ENCODE peak calls at places on chromosomes 2 and 18, in five cellular contexts. H is psoas muscle, T is brain microvascular endothelial cell, V is astrocyte of the cerebellum, K is MM.1S. W is an unnamed sample.

GRCh38 chr2:25324905-25325592 is 16.7 kb downstream of the DNMT3A start:
- DNase-seq in H (peak), T (peak), K (no peak), V (no peak), W (no peak)

GRCh38 chr2:202632682-202633081 is 2.1 kb upstream of the FAM117B start:
- DNase-seq in K (no peak), V (peak), H (peak), T (peak), W (no peak)

GRCh38 chr2:102788216-102788879 is 26.5 kb downstream of the TMEM182 start:
- DNase-seq in V (no peak), H (no peak), T (no peak), K (no peak), W (no peak)

GRCh38 chr2:10750610-10751009 is 29.2 kb downstream of the ATP6V1C2 start:
- DNase-seq in T (peak), K (no peak), H (no peak), V (no peak), W (no peak)

GRCh38 chr2:50786345-50786744 is 245.6 kb downstream of the NRXN1 start:
- DNase-seq in V (no peak), H (no peak), K (no peak), T (no peak), W (no peak)

GRCh38 chr2:47904903-47905453 is 1.3 kb downstream of the FBXO11 start:
- DNase-seq in T (no peak), H (peak), V (no peak), K (peak), W (no peak)

GRCh38 chr2:133986881-133987793 is 266.7 kb upstream of the MGAT5 start:
- DNase-seq in T (no peak), H (no peak), K (no peak), V (no peak), W (no peak)

GRCh38 chr2:85736456-85737355 is 17.1 kb upstream of the ATOH8 start:
- DNase-seq in H (no peak), T (no peak), K (no peak), V (no peak), W (no peak)

GRCh38 chr18:55900380-55900779 is 312.4 kb upstream of the TCF4 start:
- DNase-seq in K (no peak), T (peak), H (no peak), V (peak), W (no peak)

GRCh38 chr2:72214429-72215143 is 66.9 kb upstream of the CYP26B1 start:
- DNase-seq in H (no peak), K (no peak), T (peak), V (peak), W (no peak)

GRCh38 chr2:72222829-72223564 is 75.3 kb upstream of the CYP26B1 start:
- DNase-seq in K (no peak), T (peak), V (peak), H (no peak), W (no peak)

DNA sequence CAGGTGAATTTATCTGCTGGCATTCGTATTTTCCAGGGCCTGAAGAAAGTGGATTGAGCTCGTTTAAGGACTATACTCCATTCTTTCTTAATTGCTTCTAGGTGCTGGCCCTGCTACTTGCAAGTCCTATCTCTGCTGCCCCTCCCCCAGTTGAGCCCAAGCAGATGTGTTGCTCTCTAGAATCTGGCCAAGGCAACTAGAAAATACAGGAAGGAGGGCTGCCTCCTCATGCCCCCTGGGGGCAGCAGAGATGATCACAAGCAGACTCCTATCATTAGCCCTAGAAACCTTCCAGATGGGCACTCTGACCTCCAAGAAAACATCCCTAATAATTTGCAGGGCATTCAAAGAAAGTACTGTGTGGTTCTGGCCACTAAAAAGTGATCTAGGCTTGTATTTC is 72.5 kb upstream of the CYP26B1 start:
- DNase-seq in T (no peak), K (no peak), H (no peak), V (no peak), W (no peak)
- TF ChIP-seq CTCF in T (peak), K (peak), H (no peak), V (peak), W (no peak)

GRCh38 chr2:28233070-28233718 is 159.5 kb upstream of the FOSL2 start:
- DNase-seq in H (no peak), V (no peak), K (no peak), T (no peak), W (no peak)

GRCh38 chr2:28234807-28235206 is 157.9 kb upstream of the FOSL2 start:
- DNase-seq in H (no peak), K (no peak), T (no peak), V (no peak), W (no peak)

GRCh38 chr2:28240937-28241336 is 151.7 kb upstream of the FOSL2 start:
- DNase-seq in K (no peak), T (no peak), H (no peak), V (no peak), W (no peak)

DNA sequence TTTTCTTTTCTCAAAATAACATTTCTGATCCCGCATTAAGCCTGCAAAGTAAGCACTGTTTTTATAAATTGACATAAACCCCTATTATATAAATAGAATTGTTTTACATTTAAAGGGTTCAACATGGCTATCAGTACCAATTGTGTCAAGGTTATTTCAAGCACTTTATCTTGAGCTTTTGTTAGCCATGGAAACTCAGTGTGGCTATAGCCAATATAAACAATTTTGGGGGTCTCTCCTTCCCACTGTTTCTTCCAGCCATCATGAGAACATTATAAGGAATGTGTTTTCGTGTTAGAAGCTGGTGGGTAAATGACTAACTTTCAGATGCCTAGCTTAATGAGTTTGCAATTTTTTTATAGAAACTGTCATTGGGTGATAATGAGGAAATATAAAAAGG is 153.5 kb upstream of the FOSL2 start:
- DNase-seq in K (no peak), T (no peak), H (no peak), V (no peak), W (no peak)
- TF ChIP-seq CTCF in K (no peak), T (no peak), H (no peak), V (no peak), W (no peak)

GRCh38 chr18:52341617-52342381 is 1.8 kb downstream of the DCC start:
- DNase-seq in K (no peak), H (no peak), T (no peak), V (no peak), W (no peak)

GRCh38 chr18:52337286-52337685 is 2.7 kb upstream of the DCC start:
- DNase-seq in K (no peak), V (no peak), H (no peak), T (peak), W (no peak)

GRCh38 chr18:52343138-52343537 is 3.1 kb downstream of the DCC start:
- DNase-seq in V (no peak), H (no peak), T (no peak), K (peak), W (no peak)

GRCh38 chr18:52340466-52341378 is 725 bp downstream of the DCC start:
- DNase-seq in K (no peak), H (no peak), V (no peak), T (no peak), W (no peak)

GRCh38 chr18:52339891-52340371 is at the start of gene DCC:
- DNase-seq in T (peak), K (peak), H (no peak), V (peak), W (no peak)
- TF ChIP-seq CTCF in T (peak), K (peak), H (no peak), V (peak), W (peak)

DNA sequence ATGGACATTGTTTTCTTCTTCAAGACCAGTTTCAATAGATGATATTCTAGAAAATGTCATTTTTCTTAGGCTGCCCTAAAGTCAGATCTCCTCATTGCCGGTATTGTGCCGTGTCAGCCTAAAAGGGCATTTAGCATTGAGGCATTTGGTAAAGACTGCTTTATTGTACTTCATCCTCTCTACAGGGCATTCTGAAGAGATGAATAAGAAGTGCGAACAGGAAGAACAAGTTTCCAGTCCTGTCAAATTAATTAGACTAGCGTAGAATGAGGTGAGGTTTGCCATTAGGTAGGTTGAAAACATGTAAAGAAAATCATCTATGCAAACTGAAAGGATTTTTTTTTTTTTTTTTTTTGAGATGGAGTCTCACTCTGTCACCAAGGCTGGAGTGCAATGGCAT is 60.6 kb downstream of the ETAA1 start:
- DNase-seq in K (no peak), V (no peak), H (no peak), T (no peak), W (no peak)
- TF ChIP-seq CTCF in K (no peak), V (no peak), H (no peak), T (no peak), W (no peak)

DNA sequence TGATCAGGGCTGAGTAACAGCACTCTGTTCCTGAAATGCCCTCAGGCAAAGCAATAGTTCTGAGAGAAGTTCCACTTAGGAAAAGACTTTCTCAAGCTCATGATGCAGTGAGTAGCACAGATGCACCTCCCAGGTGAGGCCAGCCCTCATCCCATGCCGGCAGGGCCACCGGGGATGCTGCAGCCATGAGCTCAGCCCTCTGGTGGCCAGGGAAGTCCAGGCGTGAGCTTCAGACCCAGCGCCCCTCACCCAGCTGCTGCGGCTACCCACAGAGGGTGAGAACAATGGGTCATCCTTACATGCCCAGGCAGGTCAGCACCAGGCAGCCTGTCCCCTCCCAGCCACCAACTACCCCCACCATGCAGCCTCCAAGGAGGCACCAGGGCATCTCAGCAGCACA is 50.7 kb downstream of the TTC32 start:
- DNase-seq in H (no peak), T (no peak), K (no peak), V (no peak), W (no peak)
- TF ChIP-seq CTCF in H (no peak), T (peak), K (no peak), V (peak), W (peak)

W was measured in AG09319.